ENCODE peak calls at places on chromosome 17, in four cellular contexts. I, X, N and O are unnamed samples.

GRCh38 chr17:64547354-64547753 is 40.6 kb downstream of the CEP95 start:
- DNase-seq in I (no peak), X (no peak), N (no peak), O (no peak)

GRCh38 chr17:20171741-20172377 is 162.7 kb downstream of the SPECC1 start:
- DNase-seq in N (no peak), X (no peak), I (no peak), O (no peak)

GRCh38 chr17:80035937-80036714 is at the start of gene CCDC40:
- DNase-seq in N (peak), I (peak), X (peak), O (peak)

GRCh38 chr17:68771867-68772515 is 170.8 kb upstream of the FAM20A start:
- DNase-seq in N (no peak), X (no peak), I (no peak), O (no peak)

GRCh38 chr17:43018008-43018853 is 4.0 kb downstream of the VAT1 start:
- DNase-seq in I (no peak), N (no peak), X (peak), O (no peak)

GRCh38 chr17:55383771-55384679 is 37.6 kb downstream of the MMD start:
- DNase-seq in I (no peak), X (no peak), N (no peak), O (no peak)

GRCh38 chr17:1649844-1650409 is at the start of gene RILP:
- DNase-seq in N (peak), X (peak), I (peak), O (peak)

GRCh38 chr17:52147872-52148271 is 10.6 kb downstream of the CA10 start:
- DNase-seq in N (no peak), X (peak), I (no peak), O (no peak)

GRCh38 chr17:16911141-16911937 is 60.6 kb downstream of the TNFRSF13B start:
- DNase-seq in X (peak), I (peak), N (no peak), O (peak)

GRCh38 chr17:3447625-3448024 is 14.0 kb upstream of the OR1E2 start:
- DNase-seq in I (no peak), X (no peak), N (no peak), O (no peak)

GRCh38 chr17:50779747-50780363 is 12.5 kb upstream of the ANKRD40CL start:
- DNase-seq in N (no peak), X (no peak), I (peak), O (no peak)

GRCh38 chr17:61422869-61423268 is 23.2 kb downstream of the TBX2 start:
- DNase-seq in I (no peak), N (no peak), X (no peak), O (no peak)

GRCh38 chr17:76631821-76632565 is 11.6 kb downstream of the ST6GALNAC1 start:
- DNase-seq in X (no peak), N (no peak), I (no peak), O (no peak)

GRCh38 chr17:44400226-44400847 is 10.9 kb upstream of the ITGA2B start:
- DNase-seq in X (no peak), I (no peak), N (no peak), O (no peak)

GRCh38 chr17:28912281-28912937 is 9.5 kb upstream of the DHRS13 start:
- DNase-seq in X (peak), N (peak), I (no peak), O (no peak)

GRCh38 chr17:64005734-64006167 is 7.6 kb downstream of the PRR29 start:
- DNase-seq in N (no peak), X (no peak), I (peak), O (peak)

GRCh38 chr17:40608061-40608581 is 39.5 kb downstream of the SMARCE1 start:
- DNase-seq in I (no peak), N (no peak), X (peak), O (no peak)

GRCh38 chr17:27466748-27467375 is 10.6 kb downstream of the KSR1 start:
- DNase-seq in N (no peak), I (peak), X (no peak), O (no peak)

GRCh38 chr17:10798332-10798749 is 5.6 kb downstream of the TMEM238L start:
- DNase-seq in N (no peak), X (no peak), I (peak), O (no peak)

GRCh38 chr17:72555052-72555451 is 434.2 kb downstream of the SOX9 start:
- DNase-seq in X (no peak), N (no peak), I (peak), O (no peak)